ENCODE peak calls at places on chromosomes 4 and X, in four cellular contexts. W is HepG2, N is K562, Q is GM12878. I is an unnamed sample.

GRCh38 chrX:133362538-133362937 is 52.8 kb downstream of the GPC4 start:
- DNase-seq in W (no peak), N (no peak), Q (no peak), I (no peak)

GRCh38 chr4:54368861-54369260 is 139.8 kb downstream of the PDGFRA start:
- DNase-seq in W (no peak), N (no peak), Q (no peak), I (no peak)

GRCh38 chr4:72351521-72351920 is 217.5 kb downstream of the ADAMTS3 start:
- DNase-seq in N (no peak), Q (no peak), W (no peak), I (no peak)

GRCh38 chr4:3192188-3192587 is 56.8 kb upstream of the MSANTD1 start:
- DNase-seq in N (no peak), Q (no peak), W (no peak), I (no peak)

GRCh38 chrX:581066-581465 is 49.5 kb upstream of the SHOX start:
- DNase-seq in Q (no peak), N (no peak), W (no peak), I (no peak)

GRCh38 chrX:46446727-46447378 is 98.4 kb downstream of the ZNF674 start:
- DNase-seq in N (peak), W (peak), Q (peak), I (peak)

GRCh38 chr4:75011131-75011795 is 78.3 kb downstream of the PARM1 start:
- DNase-seq in Q (no peak), N (no peak), W (no peak), I (no peak)

GRCh38 chrX:31658360-31658759 is 586.5 kb upstream of the FTHL17 start:
- DNase-seq in W (peak), Q (no peak), N (peak), I (no peak)

DNA sequence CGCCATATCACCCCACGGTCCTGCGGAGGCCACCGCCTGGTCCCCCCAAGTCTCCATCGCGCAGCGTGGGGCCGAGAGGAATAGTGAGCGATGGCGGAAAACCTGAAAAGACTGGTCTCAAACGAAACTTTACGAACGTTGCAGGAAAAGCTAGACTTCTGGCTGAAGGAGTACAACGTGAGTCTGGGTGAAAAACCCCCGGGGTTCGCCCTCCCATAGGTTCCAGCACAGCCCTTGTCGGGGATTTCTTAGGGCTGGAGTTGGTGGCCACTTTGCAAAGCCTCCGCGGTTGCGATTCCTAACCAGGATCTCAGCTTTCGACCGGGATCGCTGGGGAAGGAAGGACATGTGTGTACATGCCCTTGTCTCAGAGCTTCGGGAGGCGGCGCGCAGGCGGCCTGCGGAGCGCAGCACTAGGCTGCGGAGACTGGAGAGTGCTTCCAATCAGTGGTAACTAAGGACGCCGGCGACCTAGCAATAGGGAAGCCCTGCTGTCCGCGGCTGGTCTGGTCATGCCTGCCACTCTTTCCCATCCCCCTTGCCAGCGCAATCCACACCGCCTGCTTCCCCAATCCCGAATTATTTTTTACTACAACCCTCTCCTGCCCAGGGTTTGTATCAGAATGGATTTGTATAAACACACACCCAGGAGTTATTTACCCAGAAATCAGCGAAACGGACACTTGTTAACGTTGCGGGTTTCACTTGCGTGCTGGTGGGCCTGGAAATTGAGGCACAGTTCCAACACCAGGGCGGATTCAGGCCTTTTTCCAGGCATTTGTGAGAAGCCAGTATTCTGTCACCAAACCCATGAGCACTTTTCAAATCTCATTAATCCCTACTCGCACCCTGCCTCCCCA is 741 bp downstream of the SPATA18 start:
- DNase-seq in Q (no peak), N (no peak), W (peak), I (peak)
- TF ChIP-seq CREB1 in Q (no peak), N (no peak), W (no peak), I (no peak)

DNA sequence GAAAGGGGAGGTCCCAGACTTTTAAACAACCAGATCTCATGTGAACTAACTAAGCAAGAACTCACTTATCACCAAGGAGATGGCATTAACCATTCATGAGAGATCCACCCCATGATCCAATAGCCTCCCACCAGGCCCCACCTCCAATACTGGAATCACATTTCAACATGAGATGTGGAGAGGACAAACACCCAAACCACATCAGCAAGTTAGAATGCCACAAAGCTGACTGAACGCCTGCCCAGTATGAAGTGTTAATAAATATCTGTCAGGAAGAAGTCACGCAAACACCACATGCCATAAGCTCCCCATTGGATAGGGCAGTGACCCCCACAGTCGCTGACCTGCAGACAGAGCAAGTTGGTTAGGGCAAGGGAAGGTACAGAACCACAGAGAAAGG is 14.3 kb downstream of the SLC10A6 start:
- DNase-seq in N (no peak), Q (no peak), W (no peak), I (no peak)
- TF ChIP-seq POLR2AphosphoS5 in N (no peak), Q (no peak), W (no peak), I (no peak)

GRCh38 chrX:16164748-16165147 is 2.5 kb upstream of the MAGEB17 start:
- DNase-seq in N (no peak), W (no peak), Q (no peak), I (no peak)

GRCh38 chrX:16155586-16155985 is 11.7 kb upstream of the MAGEB17 start:
- DNase-seq in W (no peak), Q (no peak), N (no peak), I (no peak)

GRCh38 chrX:16162391-16162790 is 4.9 kb upstream of the MAGEB17 start:
- DNase-seq in N (no peak), Q (no peak), W (no peak), I (no peak)

DNA sequence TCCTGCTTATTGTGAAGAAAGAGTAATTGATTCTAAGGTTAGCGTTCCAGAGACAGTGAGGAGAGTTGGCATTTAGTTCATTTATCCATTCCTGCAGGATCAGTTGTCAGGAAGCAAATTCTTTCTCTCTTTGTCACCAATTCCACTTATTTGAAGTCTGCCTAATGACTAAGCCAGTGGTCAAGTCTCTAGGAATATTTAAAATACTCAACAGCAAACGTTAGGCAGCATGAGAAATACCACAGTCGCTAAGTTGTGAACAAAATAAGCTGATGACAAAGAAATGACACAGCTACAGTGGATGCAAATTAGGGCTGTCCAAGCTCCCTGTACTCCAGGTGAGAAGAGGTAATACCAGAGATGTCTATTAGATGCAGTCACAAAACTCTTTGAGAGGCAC is 6.6 kb upstream of the MAGEB17 start:
- DNase-seq in Q (no peak), W (peak), N (no peak), I (no peak)
- TF ChIP-seq SP1 in Q (no peak), W (no peak), N (no peak), I (no peak)

DNA sequence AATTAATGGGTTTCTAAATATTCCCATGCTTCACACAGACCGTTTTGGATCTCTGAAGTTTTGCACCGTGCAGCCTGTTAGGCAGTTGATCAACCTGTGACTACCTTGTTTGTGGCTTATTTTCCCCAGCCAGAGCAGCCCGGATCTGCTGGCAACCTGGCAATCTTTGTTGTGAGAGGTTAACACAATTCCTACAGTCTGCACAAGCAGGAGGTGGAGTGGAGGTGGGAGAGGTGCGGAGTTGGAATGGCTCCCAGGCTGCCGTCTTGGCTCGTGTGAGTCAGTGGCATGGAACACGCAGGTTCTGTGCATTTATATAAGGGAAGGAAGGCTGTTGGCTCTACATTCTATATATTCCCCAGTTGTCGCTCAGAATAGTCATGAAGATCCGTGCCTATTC is 70.9 kb upstream of the STOX2 start:
- DNase-seq in W (no peak), Q (no peak), N (no peak), I (no peak)
- TF ChIP-seq CREB1 in W (no peak), Q (no peak), N (no peak), I (no peak)

DNA sequence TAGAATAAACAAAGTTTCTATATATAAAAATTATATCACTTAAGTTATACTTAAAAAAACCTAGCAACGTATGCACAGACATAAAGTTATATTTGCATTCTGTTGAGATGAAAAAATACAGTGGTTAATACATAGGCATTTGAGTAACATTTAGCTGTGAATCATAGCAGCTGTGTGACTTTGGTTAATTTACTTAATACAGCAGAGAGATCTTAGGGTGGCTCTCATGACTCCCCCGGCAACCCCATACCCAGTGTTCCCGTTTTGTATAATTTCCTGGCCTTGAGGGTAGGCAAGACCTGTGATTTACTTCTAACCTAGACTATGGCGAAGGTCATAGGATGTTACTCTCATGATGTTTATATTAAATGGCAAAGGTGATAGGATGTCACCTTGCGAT is 504.8 kb downstream of the INPP4B start:
- DNase-seq in Q (no peak), N (no peak), W (no peak), I (no peak)
- TF ChIP-seq POLR2AphosphoS5 in Q (no peak), N (no peak), W (no peak), I (no peak)